ENCODE peak calls at places on chromosomes 12 and 14, in eight cellular contexts. S, E, Y, G, T, X, Z and N are unnamed samples.

GRCh38 chr14:62062645-62063044 is 300.4 kb downstream of the SNAPC1 start:
- DNase-seq in Y (no peak), E (no peak), Z (no peak), S (no peak), G (no peak), T (no peak), X (no peak), N (no peak)

GRCh38 chr12:49109631-49110172 is 945 bp downstream of the LMBR1L start:
- DNase-seq in Y (no peak), E (peak; percentile 13), Z (no peak), X (no peak), G (no peak), S (no peak), T (no peak), N (no peak)

GRCh38 chr14:59360923-59361794 is 104.0 kb downstream of the GPR135 start:
- DNase-seq in T (peak; percentile 92), X (peak; percentile 75), Y (no peak), E (peak; percentile 76), G (peak; percentile 12), S (no peak), Z (peak; percentile 79), N (peak; percentile 43)

GRCh38 chr12:121465921-121466799 is 66.2 kb downstream of the RNF34 start:
- DNase-seq in X (no peak), S (no peak), G (peak; percentile 35), T (peak; percentile 30), Y (no peak), Z (peak; percentile 71), E (no peak), N (peak; percentile 30)

GRCh38 chr12:101876861-101877815 is at the start of gene DRAM1:
- DNase-seq in T (peak; percentile 95), G (peak; percentile 88), Y (peak; percentile 56), E (peak; percentile 88), S (peak; percentile 93), Z (peak; percentile 98), X (peak; percentile 93), N (peak; percentile 93)

GRCh38 chr12:31558521-31558920 is 32.4 kb downstream of the DENND5B start:
- DNase-seq in Z (no peak), T (no peak), X (peak; percentile 74), Y (no peak), E (peak; percentile 62), G (no peak), S (no peak), N (peak; percentile 60)

GRCh38 chr12:34288963-34289345 is 266.7 kb downstream of the ALG10 start:
- DNase-seq in G (no peak), X (no peak), S (no peak), T (no peak), E (no peak), Y (no peak), Z (no peak), N (no peak)

GRCh38 chr14:23561259-23561658 is 5.2 kb downstream of the THTPA start:
- DNase-seq in Z (no peak), Y (no peak), S (no peak), X (no peak), E (no peak), T (no peak), G (no peak), N (no peak)

GRCh38 chr14:74649167-74649566 is 37.1 kb upstream of the LTBP2 start:
- DNase-seq in Z (no peak), G (no peak), T (no peak), Y (no peak), S (no peak), E (no peak), X (no peak), N (no peak)

GRCh38 chr12:69284131-69284530 is 44.8 kb downstream of the CPSF6 start:
- DNase-seq in G (peak; percentile 73), X (peak; percentile 77), Y (no peak), Z (peak; percentile 87), S (peak; percentile 86), E (peak; percentile 67), T (peak; percentile 86), N (peak; percentile 68)

GRCh38 chr12:92138144-92138543 is 7.5 kb downstream of the BTG1 start:
- DNase-seq in T (no peak), X (peak; percentile 43), E (peak; percentile 17), G (no peak), Y (no peak), Z (no peak), S (no peak), N (no peak)

GRCh38 chr12:12616512-12617275 is 5.0 kb downstream of the CREBL2 start:
- DNase-seq in Z (no peak), Y (no peak), T (no peak), X (peak; percentile 1), E (no peak), G (no peak), S (no peak), N (no peak)

GRCh38 chr12:89349814-89350213 is 2.5 kb downstream of the DUSP6 start:
- DNase-seq in X (peak; percentile 71), Y (no peak), T (peak; percentile 79), E (peak; percentile 73), Z (no peak), S (no peak), G (peak; percentile 91), N (peak; percentile 62)

GRCh38 chr12:38772427-38772826 is 133.0 kb downstream of the CPNE8 start:
- DNase-seq in Y (no peak), S (no peak), E (no peak), G (no peak), Z (no peak), X (no peak), T (no peak), N (no peak)

GRCh38 chr12:59396519-59396918 is 199.3 kb upstream of the SLC16A7 start:
- DNase-seq in X (no peak), G (no peak), Z (no peak), E (no peak), T (no peak), S (no peak), Y (no peak), N (no peak)

GRCh38 chr12:78406213-78406612 is 458.4 kb upstream of the SYT1 start:
- DNase-seq in E (no peak), X (no peak), T (no peak), Y (no peak), S (no peak), G (no peak), Z (no peak), N (no peak)

DNA sequence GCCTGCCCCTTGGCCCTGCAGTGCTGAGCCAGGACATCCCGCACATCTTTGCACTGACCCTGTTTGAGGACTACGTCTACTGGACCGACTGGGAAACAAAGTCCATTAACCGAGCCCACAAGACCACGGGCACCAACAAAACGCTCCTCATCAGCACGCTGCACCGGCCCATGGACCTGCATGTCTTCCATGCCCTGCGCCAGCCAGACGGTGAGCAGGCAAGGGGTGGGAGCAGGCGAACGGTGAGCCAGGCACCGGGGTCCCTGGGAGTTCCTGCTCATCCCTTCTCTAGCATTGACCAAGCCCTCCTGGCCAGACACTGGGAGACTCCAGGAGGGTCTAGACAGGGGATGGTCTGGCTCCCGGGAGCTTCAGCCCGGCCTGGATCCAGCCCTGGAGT is 17.4 kb upstream of the NXPH4 start:
- DNase-seq in S (no peak), X (no peak), G (no peak), Z (no peak), T (no peak), Y (no peak), E (no peak), N (no peak)
- H3K4me3 ChIP-seq in S (no peak overlapping the region), X (no peak overlapping the region), G (no peak overlapping the region), Z (no peak overlapping the region), T (no peak overlapping the region), Y (no peak overlapping the region), E (no peak overlapping the region), N (no peak overlapping the region)

GRCh38 chr12:75488553-75488952 is 8.0 kb downstream of the GLIPR1 start:
- DNase-seq in S (no peak), X (peak; percentile 57), Y (no peak), E (peak; percentile 62), T (peak; percentile 70), G (no peak), Z (no peak), N (peak; percentile 55)
- TF ChIP-seq CTCF in S (no peak), X (peak; percentile 48), Y (peak; percentile 16), E (peak; percentile 61), T (peak; percentile 61), G (peak; percentile 39), Z (peak; percentile 43), N (peak; percentile 63)

GRCh38 chr14:101926620-101927019 is 37.8 kb upstream of the DYNC1H1 start:
- DNase-seq in E (no peak), T (no peak), S (no peak), G (no peak), Y (no peak), Z (no peak), X (no peak), N (no peak)
- H3K4me3 ChIP-seq in E (no peak overlapping the region), T (no peak overlapping the region), S (no peak overlapping the region), G (no peak overlapping the region), Y (no peak overlapping the region), Z (no peak overlapping the region), X (no peak overlapping the region), N (no peak overlapping the region)

GRCh38 chr12:80946591-80946990 is 8.9 kb upstream of the LIN7A start:
- DNase-seq in E (peak; percentile 37), G (peak; percentile 38), Z (no peak), X (peak; percentile 56), T (peak; percentile 26), Y (no peak), S (no peak), N (peak; percentile 22)
- TF ChIP-seq CTCF in E (peak; percentile 42), G (peak; percentile 55), Z (peak; percentile 18), X (no peak), T (peak; percentile 34), Y (no peak), S (no peak), N (peak; percentile 57)

DNA sequence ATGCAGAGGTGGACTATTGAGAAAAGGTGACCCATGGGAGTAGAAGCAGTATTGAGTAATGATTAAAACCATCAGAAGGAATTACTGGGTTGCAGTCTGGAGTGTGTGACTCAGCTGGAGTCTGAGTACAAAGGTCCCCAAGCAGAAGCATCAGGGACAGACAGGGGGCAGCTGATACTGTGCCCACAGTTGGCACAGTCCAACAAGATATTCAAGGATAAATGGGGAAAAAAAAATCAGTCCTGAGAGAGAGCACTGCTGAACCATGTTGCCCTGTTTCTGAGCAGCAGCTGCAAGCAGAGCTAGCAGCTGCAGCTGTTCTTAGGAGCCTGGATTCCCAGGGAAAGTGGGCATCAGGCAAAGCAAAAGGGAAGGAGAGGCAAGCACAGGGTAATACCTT is 17.6 kb downstream of the NEUROD4 start:
- DNase-seq in T (no peak), X (no peak), G (no peak), E (no peak), S (no peak), Z (no peak), Y (no peak), N (no peak)
- H3K4me3 ChIP-seq in T (no peak overlapping the region), X (no peak overlapping the region), G (no peak overlapping the region), E (no peak overlapping the region), S (no peak overlapping the region), Z (no peak overlapping the region), Y (no peak overlapping the region), N (no peak overlapping the region)

DNA sequence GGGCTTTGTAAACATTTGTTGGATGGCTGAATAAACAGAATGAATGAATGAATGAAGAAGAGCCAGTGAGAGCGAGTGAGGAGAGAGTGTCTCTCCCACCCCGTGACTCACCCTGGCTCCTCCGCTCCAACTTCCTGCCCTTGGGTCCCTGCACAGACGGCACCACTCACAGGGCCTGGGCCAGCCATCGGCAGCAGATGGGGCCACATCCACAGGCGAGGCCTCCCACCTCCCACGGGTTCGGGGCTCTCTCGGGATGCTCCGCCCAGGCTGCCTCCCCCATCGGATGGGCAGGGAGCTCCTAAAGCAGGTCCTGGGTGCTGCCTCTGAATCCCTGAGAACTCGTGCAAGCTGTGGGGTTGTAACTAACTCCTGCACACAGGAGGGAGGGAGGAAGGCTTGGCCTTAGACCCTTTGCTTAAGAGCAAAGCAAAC is 41.3 kb downstream of the CCNK start:
- DNase-seq in Z (no peak), E (peak; percentile 49), X (peak; percentile 52), G (peak; percentile 24), T (peak; percentile 56), Y (no peak), S (peak; percentile 47), N (peak; percentile 60)
- TF ChIP-seq CTCF in Z (no peak), E (no peak), X (no peak), G (no peak), T (no peak), Y (no peak), S (no peak), N (peak; percentile 14)

GRCh38 chr12:131136539-131136872 is 182.8 kb downstream of the ADGRD1 start:
- DNase-seq in E (no peak), X (no peak), Y (no peak), G (no peak), S (no peak), Z (no peak), T (no peak), N (no peak)
- H3K4me3 ChIP-seq in E (no peak overlapping the region), X (no peak overlapping the region), Y (no peak overlapping the region), G (no peak overlapping the region), S (no peak overlapping the region), Z (no peak overlapping the region), T (no peak overlapping the region), N (no peak overlapping the region)